ENCODE peak calls at places on chromosomes 13 and 19, in eight cellular contexts. V, I, B, N, J, D, G and M are unnamed samples.

GRCh38 chr19:32063601-32064000 is 281.8 kb upstream of the ZNF507 start:
- DNase-seq in G (no peak), D (no peak), I (no peak), J (no peak), N (no peak), V (no peak), B (no peak), M (no peak)

GRCh38 chr13:29887030-29887557 is 36.7 kb upstream of the UBL3 start:
- DNase-seq in N (peak), D (no peak), V (no peak), J (no peak), B (no peak), G (no peak), I (no peak), M (no peak)

GRCh38 chr19:29569038-29569911 is 36.8 kb upstream of the POP4 start:
- DNase-seq in G (no peak), V (no peak), J (no peak), N (no peak), I (no peak), D (no peak), B (no peak), M (no peak)

GRCh38 chr13:28100149-28101121 is at the start of gene FLT3:
- DNase-seq in B (no peak), J (no peak), D (no peak), G (peak), V (peak), N (peak), I (peak), M (no peak)

GRCh38 chr19:49818691-49819331 is 722 bp downstream of the MED25 start:
- DNase-seq in D (no peak), G (no peak), B (no peak), N (no peak), V (no peak), I (no peak), J (peak), M (no peak)

GRCh38 chr19:28454083-28454482 is 758.9 kb downstream of the UQCRFS1 start:
- DNase-seq in D (no peak), N (no peak), I (no peak), J (no peak), G (no peak), B (no peak), V (no peak), M (no peak)

GRCh38 chr19:32891609-32892008 is 22.0 kb upstream of the SLC7A9 start:
- DNase-seq in D (no peak), G (no peak), N (no peak), V (no peak), B (no peak), I (no peak), J (peak), M (no peak)

GRCh38 chr13:81872581-81872980 is 1531.7 kb upstream of the SPRY2 start:
- DNase-seq in I (no peak), V (no peak), G (peak), N (peak), D (no peak), J (no peak), B (no peak), M (no peak)

GRCh38 chr13:20498659-20499058 is 27.0 kb downstream of the CRYL1 start:
- DNase-seq in I (no peak), D (no peak), V (no peak), G (no peak), J (no peak), B (no peak), N (no peak), M (no peak)

GRCh38 chr19:7507884-7508283 is 8.0 kb upstream of the ZNF358 start:
- DNase-seq in G (no peak), V (no peak), B (no peak), J (peak), N (peak), I (peak), D (no peak), M (peak)

GRCh38 chr13:110617326-110618072 is 2.2 kb downstream of the NAXD start:
- DNase-seq in J (peak), I (peak), B (no peak), G (no peak), N (no peak), D (no peak), V (no peak), M (no peak)

GRCh38 chr19:6354098-6354674 is 7.1 kb upstream of the CLPP start:
- DNase-seq in I (peak), G (no peak), D (no peak), N (no peak), J (peak), V (no peak), B (no peak), M (no peak)

GRCh38 chr13:52348983-52349780 is 56.8 kb downstream of the THSD1 start:
- DNase-seq in I (peak), N (no peak), D (no peak), J (no peak), B (no peak), G (no peak), V (no peak), M (no peak)

GRCh38 chr19:45076851-45077730 is 813 bp upstream of the ZNF296 start:
- DNase-seq in I (no peak), V (no peak), G (no peak), J (no peak), B (no peak), N (no peak), D (no peak), M (no peak)

GRCh38 chr19:3945838-3946237 is 13.0 kb downstream of the NMRK2 start:
- DNase-seq in D (no peak), N (no peak), J (no peak), I (no peak), B (no peak), V (no peak), G (no peak), M (no peak)

GRCh38 chr13:113114511-113115362 is 7.9 kb upstream of the F10 start:
- DNase-seq in B (no peak), I (no peak), G (no peak), D (no peak), V (no peak), N (peak), J (no peak), M (no peak)

GRCh38 chr19:17937371-17937900 is 4.6 kb downstream of the CCDC124 start:
- DNase-seq in I (no peak), G (no peak), B (no peak), D (no peak), N (no peak), J (no peak), V (no peak), M (no peak)

GRCh38 chr13:22517544-22517943 is 663.2 kb upstream of the SGCG start:
- DNase-seq in G (no peak), J (no peak), D (no peak), B (no peak), V (no peak), I (no peak), N (no peak), M (no peak)

GRCh38 chr19:49567722-49568454 is 12.5 kb downstream of the NOSIP start:
- DNase-seq in I (no peak), V (peak), G (no peak), B (peak), N (no peak), J (no peak), D (no peak), M (no peak)

GRCh38 chr13:55563267-55563666 is 1577.5 kb upstream of the PRR20A start:
- DNase-seq in I (no peak), D (no peak), N (no peak), J (no peak), G (no peak), V (no peak), B (no peak), M (no peak)